ENCODE peak calls at places on chromosomes 4 and X, in four cellular contexts. F is NCI-H460, O is stromal cell of bone marrow, T is left cardiac atrium. R is an unnamed sample.

GRCh38 chrX:10393899-10394298 is 226.5 kb downstream of the MID1 start:
- DNase-seq in T (no peak), O (no peak), F (no peak), R (no peak)

GRCh38 chr4:40196724-40197281 is at the start of gene RHOH:
- DNase-seq in O (no peak), T (no peak), F (no peak), R (no peak)

GRCh38 chr4:168612435-168613139 is 115.7 kb downstream of the PALLD start:
- DNase-seq in O (peak), T (no peak), F (no peak), R (no peak)

GRCh38 chr4:55017406-55017805 is 108.0 kb downstream of the KDR start:
- DNase-seq in F (no peak), O (no peak), T (no peak), R (no peak)

GRCh38 chr4:10160280-10160856 is 43.8 kb upstream of the WDR1 start:
- DNase-seq in T (no peak), O (no peak), F (no peak), R (no peak)

GRCh38 chr4:57614533-57614932 is 504.3 kb upstream of the IGFBP7 start:
- DNase-seq in O (no peak), T (no peak), F (no peak), R (no peak)

GRCh38 chr4:94540476-94540875 is 88.7 kb downstream of the PDLIM5 start:
- DNase-seq in T (no peak), O (no peak), F (no peak), R (no peak)

GRCh38 chr4:128800305-128800704 is 9.2 kb upstream of the JADE1 start:
- DNase-seq in O (no peak), F (no peak), T (no peak), R (no peak)

GRCh38 chr4:53651142-53651720 is 59.9 kb upstream of the LNX1 start:
- DNase-seq in F (no peak), T (peak), O (no peak), R (peak)

GRCh38 chr4:145898926-145899531 is 39.6 kb downstream of the ZNF827 start:
- DNase-seq in T (no peak), F (no peak), O (no peak), R (no peak)

GRCh38 chr4:158131037-158131436 is 41.8 kb downstream of the GASK1B start:
- DNase-seq in O (peak), T (no peak), F (no peak), R (no peak)